ENCODE peak calls at places on chromosomes 7 and 10, in seven cellular contexts. A, B, V, D, O, X and Y are unnamed samples.

GRCh38 chr7:99631311-99632109 is 14.8 kb downstream of the ZSCAN25 start:
- DNase-seq in A (no peak), B (no peak), V (peak), D (peak), O (peak), X (no peak), Y (no peak)

GRCh38 chr7:10888861-10889260 is 84.8 kb upstream of the PHF14 start:
- DNase-seq in A (no peak), B (no peak), V (no peak), D (no peak), O (no peak), X (no peak), Y (no peak)

GRCh38 chr7:2461268-2462026 is 14.8 kb downstream of the GRIFIN start:
- DNase-seq in A (no peak), B (no peak), V (no peak), D (no peak), O (no peak), X (peak), Y (no peak)

GRCh38 chr7:69738396-69738889 is 140.2 kb downstream of the AUTS2 start:
- DNase-seq in A (no peak), B (no peak), V (peak), D (no peak), O (no peak), X (no peak), Y (no peak)

GRCh38 chr7:2029936-2030335 is 202.8 kb downstream of the MAD1L1 start:
- DNase-seq in A (no peak), B (no peak), V (no peak), D (peak), O (no peak), X (peak), Y (no peak)

GRCh38 chr7:125848157-125848556 is 918.5 kb upstream of the POT1 start:
- DNase-seq in A (no peak), B (no peak), V (no peak), D (no peak), O (no peak), X (no peak), Y (no peak)

GRCh38 chr7:102933763-102934162 is 21.0 kb downstream of the LRRC17 start:
- DNase-seq in A (peak), B (peak), V (peak), D (peak), O (peak), X (peak), Y (peak)

GRCh38 chr10:123786306-123786705 is 105.3 kb downstream of the CPXM2 start:
- DNase-seq in A (no peak), B (no peak), V (no peak), D (peak), O (no peak), X (no peak), Y (no peak)

GRCh38 chr7:87190806-87191205 is 28.7 kb downstream of the TMEM243 start:
- DNase-seq in A (no peak), B (no peak), V (no peak), D (no peak), O (no peak), X (no peak), Y (no peak)

GRCh38 chr7:69445549-69445948 is 152.7 kb upstream of the AUTS2 start:
- DNase-seq in A (no peak), B (no peak), V (no peak), D (no peak), O (no peak), X (no peak), Y (no peak)

GRCh38 chr7:152733286-152733934 is 26.1 kb upstream of the ACTR3B start:
- DNase-seq in A (no peak), B (no peak), V (no peak), D (no peak), O (no peak), X (no peak), Y (no peak)

GRCh38 chr10:15528478-15529239 is 157.6 kb upstream of the FAM171A1 start:
- DNase-seq in A (no peak), B (no peak), V (no peak), D (no peak), O (no peak), X (no peak), Y (no peak)

GRCh38 chr7:135283959-135284638 is 50.5 kb downstream of the STRA8 start:
- DNase-seq in A (no peak), B (no peak), V (no peak), D (peak), O (no peak), X (no peak), Y (no peak)

GRCh38 chr7:108455833-108456677 is at the start of gene NRCAM:
- DNase-seq in A (no peak), B (no peak), V (peak), D (no peak), O (peak), X (peak), Y (no peak)

GRCh38 chr7:98165827-98166667 is 45.2 kb upstream of the BHLHA15 start:
- DNase-seq in A (peak), B (no peak), V (peak), D (no peak), O (peak), X (no peak), Y (no peak)

GRCh38 chr10:63477927-63478326 is 12.2 kb upstream of the JMJD1C start:
- DNase-seq in A (no peak), B (no peak), V (no peak), D (no peak), O (no peak), X (no peak), Y (no peak)

GRCh38 chr7:15603124-15603523 is 41.3 kb upstream of the AGMO start:
- DNase-seq in A (no peak), B (no peak), V (peak), D (no peak), O (no peak), X (no peak), Y (no peak)

GRCh38 chr10:132982301-132982989 is 40.1 kb upstream of the CFAP46 start:
- DNase-seq in A (no peak), B (no peak), V (no peak), D (no peak), O (peak), X (peak), Y (no peak)

GRCh38 chr10:92420554-92421275 is 129.7 kb downstream of the MARCHF5 start:
- DNase-seq in A (no peak), B (no peak), V (no peak), D (no peak), O (peak), X (no peak), Y (no peak)
- H3K4me3 ChIP-seq in A (peak), B (peak), V (peak), D (no peak), O (peak), X (peak), Y (peak)

GRCh38 chr7:151410405-151411390 is 860 bp upstream of the WDR86 start:
- DNase-seq in A (no peak), B (no peak), V (no peak), D (no peak), O (peak), X (peak), Y (no peak)
- H3K4me3 ChIP-seq in A (peak), B (peak), V (peak), D (peak), O (peak), X (no peak), Y (no peak)

GRCh38 chr7:13017881-13018280 is 330.4 kb downstream of the ARL4A start:
- DNase-seq in A (no peak), B (no peak), V (peak), D (no peak), O (peak), X (no peak), Y (no peak)

GRCh38 chr7:13017325-13017853 is 330.0 kb downstream of the ARL4A start:
- DNase-seq in A (no peak), B (no peak), V (peak), D (no peak), O (peak), X (no peak), Y (no peak)

GRCh38 chr7:13021566-13021965 is 334.1 kb downstream of the ARL4A start:
- DNase-seq in A (no peak), B (no peak), V (peak), D (no peak), O (peak), X (no peak), Y (no peak)

GRCh38 chr7:13024323-13024722 is 336.9 kb downstream of the ARL4A start:
- DNase-seq in A (no peak), B (no peak), V (no peak), D (no peak), O (no peak), X (no peak), Y (no peak)

DNA sequence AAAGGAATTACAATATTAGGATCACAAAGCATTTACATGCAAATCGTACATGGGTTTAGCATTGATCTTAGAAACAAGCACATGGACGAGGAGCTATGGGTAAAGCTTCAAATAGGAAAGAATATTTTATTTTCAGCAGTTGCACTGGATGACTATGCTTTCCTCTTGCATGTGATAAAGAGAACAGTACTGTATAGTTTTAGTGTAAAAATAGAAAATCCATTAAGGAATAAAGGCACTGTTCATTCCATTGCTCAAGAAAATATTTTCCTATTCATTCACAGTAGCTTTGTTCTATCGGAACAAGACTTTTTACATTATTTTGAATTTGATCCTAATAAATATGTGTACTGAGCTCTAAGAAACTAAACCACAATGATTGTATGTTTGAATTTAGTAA is 334.5 kb downstream of the ARL4A start:
- DNase-seq in A (no peak), B (no peak), V (no peak), D (no peak), O (no peak), X (no peak), Y (no peak)
- H3K4me3 ChIP-seq in A (no peak), B (no peak), V (no peak), D (no peak), O (no peak), X (no peak), Y (no peak)

DNA sequence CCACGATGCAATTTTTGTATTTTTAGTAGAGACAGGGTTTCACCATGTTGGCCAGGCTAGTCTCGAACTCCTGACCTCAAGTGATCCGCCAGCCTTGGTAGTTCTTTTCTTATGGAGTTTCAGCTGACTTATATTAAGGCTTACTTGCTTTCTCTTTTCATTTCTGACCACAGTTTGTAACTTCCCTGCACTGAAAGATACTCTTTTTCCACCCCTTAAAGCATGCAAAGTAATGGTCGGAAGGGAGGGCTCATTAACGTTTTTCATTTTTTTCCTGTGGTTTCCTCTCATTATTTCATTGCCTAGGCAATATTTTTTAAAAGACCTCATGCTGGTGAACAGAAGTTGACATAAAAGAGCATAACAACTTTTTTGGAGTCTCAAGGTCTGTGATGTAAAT is 27.0 kb downstream of the ADRB1 start:
- DNase-seq in A (no peak), B (no peak), V (no peak), D (no peak), O (no peak), X (no peak), Y (no peak)
- H3K4me3 ChIP-seq in A (no peak), B (no peak), V (no peak), D (no peak), O (no peak), X (no peak), Y (no peak)

GRCh38 chr7:130793855-130794618 is 60.0 kb upstream of the KLF14 start:
- DNase-seq in A (no peak), B (no peak), V (peak), D (no peak), O (peak), X (no peak), Y (peak)

GRCh38 chr7:130791746-130792145 is 57.7 kb upstream of the KLF14 start:
- DNase-seq in A (no peak), B (no peak), V (no peak), D (no peak), O (no peak), X (no peak), Y (no peak)

GRCh38 chr7:130794619-130794922 is 60.6 kb upstream of the KLF14 start:
- DNase-seq in A (no peak), B (no peak), V (peak), D (no peak), O (no peak), X (no peak), Y (no peak)
- H3K4me3 ChIP-seq in A (no peak), B (no peak), V (peak), D (no peak), O (peak), X (peak), Y (peak)

GRCh38 chr7:157003445-157004049 is 6.9 kb downstream of the MNX1 start:
- DNase-seq in A (no peak), B (no peak), V (no peak), D (peak), O (no peak), X (no peak), Y (no peak)
- H3K4me3 ChIP-seq in A (no peak), B (no peak), V (no peak), D (no peak), O (no peak), X (no peak), Y (no peak)

GRCh38 chr10:118732253-118733194 is 22.2 kb downstream of the CACUL1 start:
- DNase-seq in A (no peak), B (no peak), V (no peak), D (no peak), O (peak), X (no peak), Y (no peak)

GRCh38 chr10:118729200-118729599 is 25.6 kb downstream of the CACUL1 start:
- DNase-seq in A (no peak), B (no peak), V (no peak), D (no peak), O (no peak), X (no peak), Y (no peak)

GRCh38 chr10:118725784-118726507 is 28.8 kb downstream of the CACUL1 start:
- DNase-seq in A (no peak), B (peak), V (no peak), D (no peak), O (peak), X (no peak), Y (no peak)

GRCh38 chr10:118730699-118731456 is 23.9 kb downstream of the CACUL1 start:
- DNase-seq in A (no peak), B (no peak), V (no peak), D (no peak), O (no peak), X (no peak), Y (no peak)

GRCh38 chr10:118729641-118730258 is 25.0 kb downstream of the CACUL1 start:
- DNase-seq in A (no peak), B (no peak), V (no peak), D (no peak), O (no peak), X (no peak), Y (no peak)
- H3K4me3 ChIP-seq in A (no peak), B (no peak), V (no peak), D (no peak), O (no peak), X (no peak), Y (no peak)

GRCh38 chr7:140398821-140399220 is 491 bp upstream of the SLC37A3 start:
- DNase-seq in A (no peak), B (no peak), V (no peak), D (no peak), O (no peak), X (peak), Y (no peak)

GRCh38 chr7:140400381-140400780 is 2.1 kb upstream of the SLC37A3 start:
- DNase-seq in A (no peak), B (no peak), V (no peak), D (no peak), O (no peak), X (no peak), Y (no peak)

GRCh38 chr7:140402178-140402835 is 1.6 kb upstream of the RAB19 start:
- DNase-seq in A (no peak), B (peak), V (peak), D (no peak), O (peak), X (no peak), Y (peak)

GRCh38 chr7:140403878-140404564 is at the start of gene RAB19:
- DNase-seq in A (no peak), B (no peak), V (no peak), D (no peak), O (no peak), X (peak), Y (no peak)

DNA sequence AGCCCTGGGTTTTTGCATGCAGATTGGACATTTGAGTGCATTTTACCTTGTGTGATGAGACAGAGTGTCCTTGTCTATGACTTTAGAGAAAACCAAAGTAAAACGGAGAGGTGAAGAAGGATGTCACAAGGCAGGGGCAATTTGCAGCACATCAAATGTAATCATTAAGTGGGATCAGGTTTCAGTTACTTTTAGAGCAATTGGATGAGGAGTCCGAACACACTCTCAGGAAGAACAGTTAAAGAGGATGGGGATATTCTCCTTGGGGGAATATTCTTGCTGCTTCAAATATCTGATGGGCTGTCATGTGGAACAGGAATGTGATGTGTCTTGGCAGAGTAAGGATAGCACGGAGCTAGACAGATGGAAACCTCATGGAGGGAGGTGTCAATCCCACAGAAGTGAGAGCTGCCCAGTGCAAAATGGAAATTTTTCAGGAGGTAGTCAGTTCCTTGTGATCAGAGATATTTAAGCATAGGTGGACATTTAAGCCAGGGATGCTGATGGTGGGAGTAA is 765 bp downstream of the RAB19 start:
- DNase-seq in A (no peak), B (no peak), V (no peak), D (no peak), O (no peak), X (no peak), Y (no peak)
- H3K4me3 ChIP-seq in A (no peak), B (no peak), V (no peak), D (no peak), O (no peak), X (peak), Y (no peak)

DNA sequence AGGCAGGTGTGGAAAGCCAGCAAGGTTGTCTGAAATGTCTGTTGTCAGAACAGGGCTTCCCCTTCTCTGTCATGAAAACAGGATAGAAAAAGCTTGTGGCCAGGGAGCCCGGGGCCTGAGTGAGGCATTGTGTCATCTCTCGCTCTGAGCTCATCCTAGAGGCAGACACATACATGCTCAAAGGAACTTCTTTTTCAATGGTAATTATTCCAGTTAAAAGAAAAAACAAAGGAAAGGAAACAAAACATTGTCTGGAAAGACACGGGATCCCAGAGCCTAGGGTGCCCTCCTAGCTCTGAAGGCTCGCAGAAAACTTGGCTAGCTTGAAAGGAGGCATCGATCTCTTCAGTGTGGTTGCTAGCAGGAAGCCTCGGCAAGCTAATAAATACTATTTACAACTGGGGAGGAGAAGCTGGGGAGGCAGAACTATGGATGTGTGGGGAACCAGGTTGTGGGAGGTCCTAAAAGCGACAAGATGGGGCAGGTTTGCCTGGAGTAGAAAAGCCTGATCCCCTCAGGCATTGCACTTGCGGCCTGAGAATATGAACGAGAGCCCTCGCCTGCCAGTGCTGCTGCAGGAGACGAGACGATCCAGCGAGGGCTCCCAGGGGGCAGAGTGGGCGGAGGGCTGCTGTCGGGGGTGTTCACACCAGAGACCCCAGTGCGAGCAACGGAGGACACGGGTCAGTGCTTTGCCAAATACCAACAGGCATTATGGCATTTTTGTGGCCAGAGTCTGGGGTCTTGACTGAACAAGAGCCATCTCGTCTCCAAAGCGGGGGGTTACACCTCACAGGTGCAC is 32.8 kb upstream of the DGKI start:
- DNase-seq in A (no peak), B (no peak), V (peak), D (no peak), O (no peak), X (no peak), Y (no peak)
- H3K4me3 ChIP-seq in A (no peak), B (no peak), V (no peak), D (no peak), O (no peak), X (no peak), Y (no peak)

GRCh38 chr10:103677486-103677885 is 177.9 kb downstream of the SH3PXD2A start:
- DNase-seq in A (no peak), B (no peak), V (no peak), D (no peak), O (no peak), X (no peak), Y (no peak)
- H3K4me3 ChIP-seq in A (peak), B (peak), V (peak), D (no peak), O (peak), X (peak), Y (peak)